ENCODE peak calls at places on chromosomes 2 and 18, in nine cellular contexts. N, T, R, B, M, O, Y, V and J are unnamed samples.

GRCh38 chr2:98444436-98445166 is at the start of gene INPP4A:
- DNase-seq in V (no peak), T (peak; percentile 94), R (peak; percentile 78), N (no peak), O (peak; percentile 85), M (peak; percentile 55), B (no peak), Y (peak; percentile 80), J (peak; percentile 72)

GRCh38 chr2:176093145-176093888 is 796 bp downstream of the HOXD13 start:
- DNase-seq in Y (no peak), T (no peak), M (no peak), V (no peak), N (no peak), B (no peak), O (no peak), R (peak; percentile 22), J (no peak)

GRCh38 chr2:20424300-20425290 is 22.3 kb upstream of the RHOB start:
- DNase-seq in V (peak; percentile 57), B (no peak), T (no peak), Y (peak; percentile 67), M (no peak), R (peak; percentile 46), O (peak; percentile 76), N (peak; percentile 54), J (no peak)

GRCh38 chr2:119369845-119370244 is 3.1 kb downstream of the DBI start:
- DNase-seq in Y (no peak), B (peak; percentile 17), T (no peak), N (no peak), R (no peak), M (no peak), O (no peak), V (no peak), J (no peak)

GRCh38 chr18:55779711-55780590 is 192.0 kb upstream of the TCF4 start:
- DNase-seq in V (no peak), Y (peak; percentile 7), O (peak; percentile 63), T (no peak), N (no peak), B (no peak), M (peak; percentile 7), R (no peak), J (peak; percentile 62)

GRCh38 chr2:25981596-25982272 is 563 bp downstream of the KIF3C start:
- DNase-seq in N (no peak), M (no peak), B (no peak), Y (no peak), R (no peak), T (no peak), V (no peak), O (no peak), J (peak; percentile 54)

GRCh38 chr2:43109261-43109743 is 117.1 kb downstream of the ZFP36L2 start:
- DNase-seq in R (no peak), O (peak; percentile 67), V (no peak), B (no peak), N (no peak), M (no peak), Y (no peak), T (no peak), J (no peak)

GRCh38 chr18:37341473-37342086 is 224.0 kb downstream of the CELF4 start:
- DNase-seq in O (no peak), B (no peak), N (no peak), R (no peak), T (no peak), V (no peak), Y (no peak), M (no peak), J (no peak)

GRCh38 chr2:24360050-24360962 is at the start of gene ITSN2:
- DNase-seq in N (peak; percentile 66), V (peak; percentile 68), B (peak; percentile 94), M (peak; percentile 87), R (peak; percentile 82), T (peak; percentile 80), Y (peak; percentile 87), O (peak; percentile 88), J (peak; percentile 75)

GRCh38 chr18:63878982-63879381 is 8.5 kb upstream of the SERPINB2 start:
- DNase-seq in N (no peak), V (no peak), R (no peak), T (no peak), Y (no peak), O (no peak), B (no peak), M (no peak), J (no peak)

GRCh38 chr2:218290316-218291261 is 1.7 kb downstream of the TMBIM1 start:
- DNase-seq in Y (peak; percentile 58), R (no peak), B (no peak), N (no peak), V (peak; percentile 80), O (no peak), M (no peak), T (no peak), J (no peak)

GRCh38 chr2:196591004-196591403 is 48.5 kb upstream of the CCDC150 start:
- DNase-seq in Y (no peak), V (no peak), T (no peak), O (no peak), M (no peak), N (no peak), B (no peak), R (no peak), J (no peak)

GRCh38 chr2:226551522-226552250 is 247.9 kb downstream of the IRS1 start:
- DNase-seq in M (no peak), O (no peak), V (no peak), B (no peak), Y (no peak), N (no peak), R (no peak), T (no peak), J (no peak)

GRCh38 chr2:203951366-203951902 is 14.9 kb downstream of the ICOS start:
- DNase-seq in B (no peak), N (no peak), V (peak; percentile 23), O (no peak), Y (no peak), T (no peak), R (no peak), M (no peak), J (no peak)

GRCh38 chr2:20667531-20668401 is 822 bp downstream of the GDF7 start:
- DNase-seq in O (no peak), Y (no peak), R (no peak), B (no peak), T (no peak), M (no peak), N (no peak), V (no peak), J (no peak)

GRCh38 chr2:159185401-159186130 is 100.9 kb downstream of the WDSUB1 start:
- DNase-seq in R (no peak), V (peak; percentile 48), B (no peak), O (no peak), N (no peak), T (peak; percentile 61), Y (no peak), M (peak; percentile 10), J (no peak)

GRCh38 chr2:137865954-137866540 is 98.2 kb upstream of the HNMT start:
- DNase-seq in Y (peak; percentile 35), M (peak; percentile 5), B (no peak), N (peak; percentile 23), T (peak; percentile 45), O (no peak), R (peak; percentile 29), V (no peak), J (peak; percentile 38)

GRCh38 chr2:159497857-159498256 is 118.5 kb downstream of the BAZ2B start:
- DNase-seq in O (no peak), T (no peak), V (no peak), B (no peak), Y (no peak), M (no peak), N (no peak), R (no peak), J (no peak)

DNA sequence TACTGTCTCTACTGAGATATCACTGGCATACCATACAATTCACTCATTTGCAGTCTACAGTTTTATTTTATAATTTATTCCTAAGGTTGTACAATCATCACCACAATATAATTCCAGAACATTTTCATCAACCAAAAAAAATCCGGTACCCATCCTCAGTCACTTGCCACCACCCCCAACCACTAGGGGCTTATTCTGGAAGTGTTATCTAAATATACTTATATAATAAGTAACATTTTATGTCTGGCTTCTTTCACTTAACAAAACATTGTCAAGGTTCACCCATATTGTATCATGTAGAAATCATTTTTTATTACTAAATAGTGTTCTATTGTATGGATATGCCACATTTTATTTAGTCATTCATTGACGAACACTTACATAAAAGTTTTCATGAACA is 440.8 kb downstream of the RNF144A start:
- DNase-seq in V (no peak), M (no peak), Y (no peak), O (no peak), T (peak; percentile 18), N (no peak), B (peak; percentile 50), R (no peak), J (no peak)
- TF ChIP-seq CTCF in V (no peak), M (no peak), Y (no peak), O (no peak), T (no peak), N (no peak), B (no peak), R (no peak), J (no peak)

DNA sequence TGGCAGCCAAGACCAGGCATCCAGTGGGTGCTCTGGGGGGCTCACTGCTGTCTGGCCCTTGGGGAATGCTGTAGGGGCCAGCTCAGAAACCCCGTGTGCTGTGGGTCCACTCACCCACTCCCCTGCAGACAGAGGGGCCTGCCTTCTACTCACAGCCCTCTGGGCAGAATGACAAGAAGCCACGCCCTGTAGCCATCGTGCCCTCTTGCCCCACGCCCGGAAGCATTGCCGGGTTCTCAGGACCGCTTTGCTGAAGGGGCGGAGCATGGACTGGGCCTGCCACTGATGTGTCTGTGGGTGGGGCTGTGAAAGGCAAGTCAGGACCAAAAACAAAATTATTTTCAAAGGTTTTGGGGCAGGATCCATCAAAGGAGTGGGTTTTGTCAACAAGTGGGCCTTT is 27.8 kb downstream of the GLI2 start:
- DNase-seq in T (no peak), O (peak; percentile 63), M (peak; percentile 33), Y (peak; percentile 24), V (no peak), B (no peak), R (no peak), N (no peak), J (peak; percentile 58)
- TF ChIP-seq EP300 in T (no peak), O (no peak), M (no peak), Y (no peak), V (no peak), B (no peak), R (no peak), N (no peak), J (no peak)

GRCh38 chr2:38862481-38862880 is 13.3 kb downstream of the DHX57 start:
- DNase-seq in O (no peak), N (no peak), B (no peak), T (no peak), V (no peak), R (no peak), M (no peak), Y (no peak), J (no peak)

GRCh38 chr2:38866773-38867443 is 8.8 kb downstream of the DHX57 start:
- DNase-seq in T (no peak), B (no peak), M (no peak), O (no peak), Y (no peak), V (no peak), R (no peak), N (no peak), J (no peak)

GRCh38 chr2:38863061-38863695 is 12.6 kb downstream of the DHX57 start:
- DNase-seq in M (no peak), N (no peak), V (no peak), B (no peak), T (no peak), Y (no peak), R (no peak), O (no peak), J (no peak)
- TF ChIP-seq CTCF in M (no peak), N (no peak), V (no peak), B (no peak), T (no peak), Y (no peak), R (no peak), O (no peak), J (no peak)

GRCh38 chr2:101597347-101597944 is 100.1 kb upstream of the MAP4K4 start:
- DNase-seq in Y (no peak), R (no peak), O (no peak), N (no peak), V (no peak), B (no peak), T (no peak), M (no peak), J (no peak)
- TF ChIP-seq EP300 in Y (no peak), R (no peak), O (no peak), N (no peak), V (no peak), B (no peak), T (no peak), M (no peak), J (no peak)